ENCODE peak calls at places on chromosomes 2 and 18, in eight cellular contexts. N is small intestine; O is HTR-8/SVneo; G is AG10803; E is activated CD8-positive, alpha-beta memory T cell treated with anti-CD3 and anti-CD28 coated beads, Interleukin-2, amount 50 U/mL, for 4 hours; A is NCI-H345; H is AG20443; M is MCF 10A. P is an unnamed sample.

GRCh38 chr18:48330016-48330991 is 78.9 kb downstream of the ZBTB7C start:
- DNase-seq in N (no peak), O (peak), G (peak), E (no peak), A (peak), H (peak), M (peak), P (peak)

GRCh38 chr2:227016894-227017293 is 147.1 kb downstream of the COL4A4 start:
- DNase-seq in N (no peak), O (no peak), G (no peak), E (no peak), A (no peak), H (no peak), M (no peak), P (no peak)

GRCh38 chr2:68934021-68934420 is 18.7 kb downstream of the GKN2 start:
- DNase-seq in N (no peak), O (no peak), G (no peak), E (no peak), A (no peak), H (no peak), M (no peak), P (no peak)

GRCh38 chr2:65361623-65362022 is 70.8 kb downstream of the SPRED2 start:
- DNase-seq in N (no peak), O (no peak), G (peak), E (no peak), A (no peak), H (peak), M (no peak), P (peak)

GRCh38 chr2:108583903-108584520 is 49.7 kb downstream of the LIMS1 start:
- DNase-seq in N (peak), O (peak), G (peak), E (peak), A (peak), H (peak), M (peak), P (peak)

GRCh38 chr2:32804205-32804604 is 142.5 kb upstream of the LTBP1 start:
- DNase-seq in N (peak), O (no peak), G (no peak), E (no peak), A (no peak), H (no peak), M (no peak), P (no peak)

GRCh38 chr2:64952896-64953482 is 36.2 kb upstream of the SLC1A4 start:
- DNase-seq in N (no peak), O (peak), G (peak), E (no peak), A (no peak), H (no peak), M (peak), P (no peak)

GRCh38 chr2:216008387-216008786 is 5.0 kb downstream of the MREG start:
- DNase-seq in N (no peak), O (no peak), G (no peak), E (no peak), A (no peak), H (no peak), M (no peak), P (no peak)

GRCh38 chr2:101699191-101699938 is 1.9 kb downstream of the MAP4K4 start:
- DNase-seq in N (no peak), O (no peak), G (peak), E (peak), A (no peak), H (peak), M (peak), P (peak)

GRCh38 chr2:3644891-3645605 is 13.0 kb upstream of the ALLC start:
- DNase-seq in N (no peak), O (no peak), G (no peak), E (no peak), A (no peak), H (no peak), M (no peak), P (no peak)

GRCh38 chr2:173298536-173299097 is 56.1 kb upstream of the CDCA7 start:
- DNase-seq in N (no peak), O (no peak), G (no peak), E (no peak), A (no peak), H (no peak), M (no peak), P (no peak)

GRCh38 chr2:240556553-240557100 is 1.2 kb downstream of the ANKMY1 start:
- DNase-seq in N (peak), O (peak), G (peak), E (peak), A (no peak), H (peak), M (peak), P (no peak)

GRCh38 chr2:209473930-209474419 is 50.1 kb downstream of the MAP2 start:
- DNase-seq in N (no peak), O (peak), G (peak), E (no peak), A (peak), H (peak), M (peak), P (peak)

GRCh38 chr2:217766356-217766755 is 236.4 kb downstream of the TNS1 start:
- DNase-seq in N (no peak), O (no peak), G (no peak), E (no peak), A (no peak), H (no peak), M (no peak), P (peak)

GRCh38 chr2:178012639-178013038 is 59.9 kb downstream of the PDE11A start:
- DNase-seq in N (no peak), O (no peak), G (no peak), E (no peak), A (no peak), H (no peak), M (no peak), P (no peak)

GRCh38 chr2:196959750-196960392 is 33.4 kb upstream of the PGAP1 start:
- DNase-seq in N (no peak), O (no peak), G (peak), E (no peak), A (peak), H (peak), M (no peak), P (no peak)

GRCh38 chr2:234863043-234863934 is 88.5 kb upstream of the SH3BP4 start:
- DNase-seq in N (peak), O (peak), G (peak), E (no peak), A (no peak), H (peak), M (peak), P (peak)

GRCh38 chr2:237558918-237559645 is 7.3 kb upstream of the PRLH start:
- DNase-seq in N (no peak), O (no peak), G (peak), E (no peak), A (peak), H (peak), M (peak), P (peak)